ENCODE peak calls at places on chromosomes 2 and 18, in four cellular contexts. T is GM20000, K is hypothalamus, O is NCI-H2029. F is an unnamed sample.

GRCh38 chr2:195322324-195322723 is 334.7 kb upstream of the SLC39A10 start:
- DNase-seq in T (no peak), K (no peak), O (no peak), F (peak)

GRCh38 chr18:69845588-69846506 is 101.8 kb downstream of the CD226 start:
- DNase-seq in T (no peak), K (no peak), O (peak), F (peak)

GRCh38 chr2:150944315-150944714 is 317.3 kb downstream of the RBM43 start:
- DNase-seq in T (no peak), K (no peak), O (no peak), F (no peak)

GRCh38 chr18:21243041-21243431 is 1.0 kb downstream of the GREB1L start:
- DNase-seq in T (peak), K (no peak), O (no peak), F (no peak)

GRCh38 chr18:26040051-26040656 is 50.3 kb downstream of the SS18 start:
- DNase-seq in T (no peak), K (no peak), O (no peak), F (no peak)

GRCh38 chr2:85458611-85459563 is 40.4 kb downstream of the SH2D6 start:
- DNase-seq in T (no peak), K (no peak), O (no peak), F (no peak)

GRCh38 chr18:6885992-6886823 is 156.7 kb downstream of the ARHGAP28 start:
- DNase-seq in T (peak), K (no peak), O (peak), F (peak)

GRCh38 chr2:232974431-232974830 is 38.6 kb downstream of the NGEF start:
- DNase-seq in T (no peak), K (no peak), O (no peak), F (no peak)

GRCh38 chr2:61762292-61762691 is 91.6 kb downstream of the FAM161A start:
- DNase-seq in T (peak), K (no peak), O (no peak), F (no peak)

GRCh38 chr2:207185372-207185771 is 19.6 kb upstream of the KLF7 start:
- DNase-seq in T (no peak), K (no peak), O (no peak), F (no peak)

F was measured in SHP77.